ENCODE peak calls at places on chromosomes 12 and 14, in ten cellular contexts. J is NCI-H460; X is NCI-H2081; T is osteocyte; C is stimulated activated CD8-positive, alpha-beta memory T cell treated with anti-CD3 and anti-CD28 coated beads, Interleukin-12 subunit alpha, Interleukin-12 subunit beta, amount 100 ng/mL, for 4 hours; Y is choroid plexus epithelial cell; H is tibial nerve; W is progenitor cell of endocrine pancreas; Z is NCI-H526; G is NCI-H345. P is an unnamed sample.

GRCh38 chr12:124500232-124501079 is 67.0 kb downstream of the NCOR2 start:
- DNase-seq in J (no peak), X (no peak), T (no peak), C (no peak), Y (peak; percentile 84), H (no peak), W (peak; percentile 30), Z (no peak), G (no peak), P (no peak)

GRCh38 chr14:53967606-53968005 is 11.0 kb upstream of the BMP4 start:
- DNase-seq in J (no peak), X (no peak), T (no peak), C (no peak), Y (no peak), H (no peak), W (no peak), Z (no peak), G (no peak), P (no peak)

GRCh38 chr12:112122823-112123690 is 2.3 kb upstream of the TRAFD1 start:
- DNase-seq in J (peak; percentile 22), X (peak; percentile 23), T (no peak), C (no peak), Y (peak; percentile 91), H (no peak), W (no peak), Z (peak; percentile 68), G (no peak), P (no peak)

GRCh38 chr12:75747572-75747995 is 236.2 kb upstream of the KRR1 start:
- DNase-seq in J (no peak), X (no peak), T (no peak), C (no peak), Y (peak; percentile 69), H (no peak), W (no peak), Z (no peak), G (no peak), P (no peak)

GRCh38 chr12:111753144-111753881 is 13.4 kb upstream of the ALDH2 start:
- DNase-seq in J (peak; percentile 16), X (peak; percentile 15), T (no peak), C (no peak), Y (peak; percentile 74), H (peak; percentile 33), W (peak; percentile 41), Z (no peak), G (peak; percentile 13), P (no peak)

GRCh38 chr14:72906316-72906715 is 12.4 kb upstream of the DPF3 start:
- DNase-seq in J (no peak), X (no peak), T (no peak), C (no peak), Y (peak; percentile 66), H (no peak), W (no peak), Z (no peak), G (no peak), P (no peak)

GRCh38 chr12:20194171-20194570 is 174.2 kb upstream of the PDE3A start:
- DNase-seq in J (no peak), X (no peak), T (no peak), C (no peak), Y (peak; percentile 62), H (no peak), W (no peak), Z (no peak), G (no peak), P (peak; percentile 29)

GRCh38 chr12:49578471-49579112 is 10.7 kb upstream of the MCRS1 start:
- DNase-seq in J (no peak), X (no peak), T (no peak), C (no peak), Y (no peak), H (no peak), W (no peak), Z (no peak), G (no peak), P (no peak)

GRCh38 chr14:75342762-75343599 is 64.4 kb downstream of the FOS start:
- DNase-seq in J (no peak), X (no peak), T (no peak), C (no peak), Y (no peak), H (no peak), W (no peak), Z (no peak), G (no peak), P (no peak)

GRCh38 chr12:116067892-116068291 is 209.6 kb downstream of the MED13L start:
- DNase-seq in J (no peak), X (no peak), T (no peak), C (no peak), Y (no peak), H (no peak), W (no peak), Z (no peak), G (no peak), P (peak; percentile 72)

GRCh38 chr14:89032086-89032649 is 207.7 kb downstream of the TTC8 start:
- DNase-seq in J (no peak), X (no peak), T (no peak), C (no peak), Y (no peak), H (no peak), W (no peak), Z (no peak), G (no peak), P (no peak)

GRCh38 chr12:93108958-93109357 is 179.9 kb upstream of the EEA1 start:
- DNase-seq in J (no peak), X (no peak), T (no peak), C (no peak), Y (peak; percentile 88), H (no peak), W (no peak), Z (no peak), G (no peak), P (no peak)

GRCh38 chr14:103716091-103716801 is 636 bp downstream of the ZFYVE21 start:
- DNase-seq in J (no peak), X (peak; percentile 24), T (no peak), C (no peak), Y (peak; percentile 21), H (no peak), W (peak; percentile 37), Z (no peak), G (peak; percentile 18), P (peak; percentile 21)

GRCh38 chr14:51165415-51165814 is 70.5 kb upstream of the TRIM9 start:
- DNase-seq in J (no peak), X (no peak), T (no peak), C (no peak), Y (no peak), H (no peak), W (no peak), Z (no peak), G (no peak), P (no peak)

GRCh38 chr12:110224379-110225304 is 56.4 kb upstream of the ATP2A2 start:
- DNase-seq in J (peak; percentile 44), X (peak; percentile 41), T (no peak), C (no peak), Y (peak; percentile 93), H (peak; percentile 25), W (no peak), Z (peak; percentile 74), G (no peak), P (peak; percentile 83)

GRCh38 chr14:95500201-95500681 is 16.2 kb downstream of the SYNE3 start:
- DNase-seq in J (no peak), X (no peak), T (no peak), C (no peak), Y (no peak), H (no peak), W (no peak), Z (no peak), G (no peak), P (no peak)

GRCh38 chr14:102356280-102356679 is 6.4 kb downstream of the CINP start:
- DNase-seq in J (no peak), X (no peak), T (no peak), C (no peak), Y (no peak), H (no peak), W (no peak), Z (no peak), G (no peak), P (no peak)

GRCh38 chr12:121264951-121265350 is 31.6 kb downstream of the CAMKK2 start:
- DNase-seq in J (no peak), X (no peak), T (no peak), C (no peak), Y (no peak), H (no peak), W (no peak), Z (no peak), G (no peak), P (no peak)

GRCh38 chr12:124833693-124834122 is 30.0 kb downstream of the SCARB1 start:
- DNase-seq in J (no peak), X (peak; percentile 92), T (peak; percentile 88), C (no peak), Y (peak; percentile 95), H (no peak), W (no peak), Z (no peak), G (peak; percentile 97), P (no peak)

GRCh38 chr14:88821378-88821777 is 3.1 kb upstream of the TTC8 start:
- DNase-seq in J (no peak), X (no peak), T (no peak), C (no peak), Y (no peak), H (no peak), W (no peak), Z (no peak), G (no peak), P (no peak)

GRCh38 chr14:90274019-90274418 is 17.7 kb downstream of the PSMC1 start:
- DNase-seq in J (peak; percentile 23), X (no peak), T (no peak), C (no peak), Y (no peak), H (no peak), W (no peak), Z (no peak), G (no peak), P (no peak)

GRCh38 chr14:70358631-70359030 is 852 bp downstream of the COX16 start:
- DNase-seq in J (no peak), X (no peak), T (no peak), C (no peak), Y (no peak), H (no peak), W (no peak), Z (no peak), G (no peak), P (peak; percentile 8)

GRCh38 chr14:72830356-72830755 is 63.5 kb downstream of the DPF3 start:
- DNase-seq in J (no peak), X (no peak), T (no peak), C (no peak), Y (no peak), H (no peak), W (no peak), Z (no peak), G (no peak), P (no peak)

P was measured in dermis microvascular lymphatic vessel endothelial cell.